ENCODE peak calls at places on chromosomes 5 and 9, in five cellular contexts. K, G, N, E and R are unnamed samples.

GRCh38 chr5:11174601-11175000 is 413.6 kb upstream of the DAP start:
- DNase-seq in K (no peak), G (no peak), N (no peak), E (no peak), R (no peak)

GRCh38 chr9:114238919-114239879 is 83.7 kb upstream of the ORM1 start:
- DNase-seq in K (peak; percentile 9), G (no peak), N (no peak), E (peak; percentile 92), R (peak; percentile 83)

GRCh38 chr9:121861501-121862180 is 210.2 kb downstream of the DAB2IP start:
- DNase-seq in K (no peak), G (no peak), N (peak; percentile 28), E (peak; percentile 61), R (peak; percentile 43)

GRCh38 chr9:130452835-130453234 is 8.1 kb downstream of the ASS1 start:
- DNase-seq in K (no peak), G (no peak), N (no peak), E (no peak), R (no peak)

GRCh38 chr9:134706522-134706921 is 64.9 kb downstream of the COL5A1 start:
- DNase-seq in K (no peak), G (no peak), N (no peak), E (peak; percentile 24), R (no peak)

GRCh38 chr5:663436-664342 is 29.5 kb downstream of the TPPP start:
- DNase-seq in K (no peak), G (peak; percentile 63), N (no peak), E (no peak), R (no peak)

GRCh38 chr9:134339183-134339806 is 13.0 kb downstream of the RXRA start:
- DNase-seq in K (no peak), G (peak; percentile 80), N (no peak), E (peak; percentile 55), R (no peak)

GRCh38 chr5:158546080-158546479 is 553.6 kb downstream of the EBF1 start:
- DNase-seq in K (no peak), G (no peak), N (no peak), E (no peak), R (no peak)

GRCh38 chr5:134561871-134562296 is 36.4 kb downstream of the JADE2 start:
- DNase-seq in K (peak; percentile 39), G (no peak), N (no peak), E (peak; percentile 76), R (peak; percentile 66)